ENCODE peak calls at places on chromosomes 11 and 22, in seven cellular contexts. N is HCT116, B is GM12878, X is K562, L is HepG2, G is SK-N-SH, K is H1. J is an unnamed sample.

GRCh38 chr22:28822930-28823481 is 22.6 kb upstream of the XBP1 start:
- DNase-seq in N (no peak), B (no peak), X (no peak), L (peak; percentile 73), G (no peak), K (no peak), J (no peak)

GRCh38 chr11:4881860-4882500 is at the start of gene OR51T1:
- DNase-seq in N (no peak), B (no peak), X (peak; percentile 32), L (no peak), G (no peak), K (no peak), J (no peak)

GRCh38 chr11:44955019-44955738 is 4.5 kb upstream of the TP53I11 start:
- DNase-seq in N (no peak), B (no peak), X (peak; percentile 60), L (no peak), G (no peak), K (no peak), J (no peak)

GRCh38 chr22:26561756-26562417 is 28.0 kb downstream of the TPST2 start:
- DNase-seq in N (no peak), B (no peak), X (no peak), L (no peak), G (no peak), K (no peak), J (no peak)

GRCh38 chr11:36622431-36623136 is 24.5 kb upstream of the RAG2 start:
- DNase-seq in N (peak; percentile 12), B (no peak), X (peak; percentile 9), L (peak; percentile 31), G (peak; percentile 32), K (no peak), J (no peak)

GRCh38 chr11:12306830-12307229 is 70.5 kb upstream of the PARVA start:
- DNase-seq in N (no peak), B (no peak), X (no peak), L (no peak), G (no peak), K (no peak), J (no peak)

GRCh38 chr11:18243783-18244362 is 4.6 kb downstream of the SAA2 start:
- DNase-seq in N (peak; percentile 63), B (peak; percentile 54), X (peak; percentile 61), L (peak; percentile 52), G (peak; percentile 53), K (peak; percentile 19), J (peak; percentile 63)

GRCh38 chr11:126615819-126616218 is 260.3 kb downstream of the ST3GAL4 start:
- DNase-seq in N (no peak), B (no peak), X (no peak), L (no peak), G (no peak), K (no peak), J (no peak)

GRCh38 chr11:117866526-117866925 is 9.9 kb downstream of the FXYD6 start:
- DNase-seq in N (no peak), B (no peak), X (no peak), L (no peak), G (no peak), K (no peak), J (no peak)

GRCh38 chr11:113540416-113541330 is 65.5 kb upstream of the DRD2 start:
- DNase-seq in N (no peak), B (no peak), X (no peak), L (no peak), G (no peak), K (peak; percentile 39), J (peak; percentile 49)

GRCh38 chr11:83724704-83725114 is 438.5 kb upstream of the CCDC90B start:
- DNase-seq in N (no peak), B (no peak), X (no peak), L (no peak), G (peak; percentile 27), K (peak; percentile 15), J (peak; percentile 57)

GRCh38 chr11:26931248-26931631 is 62.7 kb upstream of the FIBIN start:
- DNase-seq in N (no peak), B (no peak), X (no peak), L (no peak), G (no peak), K (no peak), J (no peak)

GRCh38 chr11:26928636-26929035 is 65.3 kb upstream of the FIBIN start:
- DNase-seq in N (no peak), B (no peak), X (no peak), L (no peak), G (no peak), K (no peak), J (no peak)

GRCh38 chr11:26929806-26930517 is 64.0 kb upstream of the FIBIN start:
- DNase-seq in N (no peak), B (no peak), X (no peak), L (no peak), G (no peak), K (no peak), J (no peak)

GRCh38 chr11:26930518-26931247 is 63.2 kb upstream of the FIBIN start:
- DNase-seq in N (no peak), B (no peak), X (no peak), L (no peak), G (no peak), K (no peak), J (no peak)

DNA sequence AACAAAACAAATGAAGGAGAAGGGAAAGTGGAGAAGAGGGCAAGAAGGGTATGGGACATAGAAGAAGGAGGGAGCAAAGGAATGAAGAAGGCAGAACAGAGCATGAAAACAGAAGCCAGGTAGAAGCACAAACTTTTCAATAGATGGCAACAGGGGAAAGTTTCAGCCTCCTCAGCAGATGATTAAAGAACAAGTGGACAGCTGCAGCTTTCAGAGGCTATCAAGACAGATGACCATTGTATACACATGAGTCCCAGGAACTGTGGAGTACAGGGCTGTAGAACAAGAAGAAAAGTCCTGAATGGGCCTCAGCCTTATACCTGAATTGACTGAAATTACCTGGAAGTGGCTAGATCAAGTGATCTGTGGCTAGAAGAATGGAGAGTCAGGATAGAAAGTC is 62.0 kb upstream of the FIBIN start:
- DNase-seq in N (no peak), B (no peak), X (no peak), L (no peak), G (no peak), K (no peak), J (no peak)
- TF ChIP-seq YY1 in N (no peak), B (no peak), X (no peak), L (no peak), G (no peak), K (no peak), J (no peak)

DNA sequence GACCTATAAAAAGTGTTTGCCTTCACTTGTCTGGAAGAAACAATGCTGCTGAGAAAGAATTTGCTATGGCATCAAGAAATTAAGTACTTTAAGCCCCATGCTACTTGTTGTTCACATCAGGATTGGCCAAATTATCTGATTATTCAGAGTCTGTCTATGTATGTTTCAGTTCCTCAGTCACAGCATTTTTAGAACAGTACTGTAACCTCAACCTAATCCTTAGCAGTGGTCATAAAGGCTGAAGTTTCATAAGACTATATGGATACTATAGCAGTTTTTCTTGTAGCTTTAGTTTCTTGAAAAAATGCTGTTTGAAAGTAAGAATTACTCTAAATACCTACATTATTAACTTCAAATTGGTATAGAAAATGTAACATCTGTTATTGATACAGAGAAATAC is 153.9 kb downstream of the INSC start:
- DNase-seq in N (no peak), B (no peak), X (no peak), L (no peak), G (no peak), K (no peak), J (no peak)
- H3K4me3 ChIP-seq in N (no peak overlapping the region), B (no peak overlapping the region), X (no peak overlapping the region), L (no peak overlapping the region), G (no peak overlapping the region), K (no peak overlapping the region), J (no peak overlapping the region)

DNA sequence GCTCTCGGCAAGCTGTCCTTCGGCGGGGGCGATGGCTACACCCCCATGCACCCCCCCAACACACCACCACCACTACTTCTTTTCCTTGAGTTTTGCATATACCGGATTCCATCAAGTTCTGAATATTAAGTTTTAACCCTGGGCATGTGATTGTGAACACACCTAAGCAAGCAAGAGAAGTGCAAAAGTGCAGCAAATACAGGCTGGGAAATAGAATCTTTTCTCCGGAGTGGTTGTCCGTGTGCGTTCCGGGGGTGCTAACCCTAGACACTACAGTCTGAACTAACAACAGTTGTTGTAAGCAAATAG is 568 bp downstream of the PRSS23 start:
- DNase-seq in N (no peak), B (no peak), X (no peak), L (no peak), G (no peak), K (no peak), J (no peak)
- TF ChIP-seq YY1 in N (no peak), B (no peak), X (no peak), L (no peak), G (no peak), K (no peak), J (no peak)

DNA sequence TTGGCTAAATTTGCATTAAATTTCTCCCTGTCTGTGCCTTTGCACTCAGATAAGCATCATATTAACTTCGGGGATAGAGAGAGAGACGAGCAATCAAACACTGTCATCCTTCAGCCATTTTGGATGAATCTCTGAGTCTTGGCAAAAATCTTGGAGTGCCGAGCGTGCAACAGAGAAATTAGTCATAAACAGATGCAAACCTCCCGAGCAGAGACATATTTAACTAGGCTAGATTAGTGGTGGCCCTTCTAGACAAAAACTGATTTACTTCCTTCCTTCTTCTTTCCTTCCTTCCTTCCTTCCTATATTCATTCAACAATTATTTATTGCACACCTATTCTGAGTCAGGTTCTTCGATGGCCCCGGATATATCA is 114.4 kb upstream of the BLID start:
- DNase-seq in N (no peak), B (no peak), X (no peak), L (no peak), G (no peak), K (no peak), J (no peak)
- H3K4me3 ChIP-seq in N (no peak overlapping the region), B (no peak overlapping the region), X (no peak overlapping the region), L (no peak overlapping the region), G (no peak overlapping the region), K (no peak overlapping the region), J (no peak overlapping the region)

DNA sequence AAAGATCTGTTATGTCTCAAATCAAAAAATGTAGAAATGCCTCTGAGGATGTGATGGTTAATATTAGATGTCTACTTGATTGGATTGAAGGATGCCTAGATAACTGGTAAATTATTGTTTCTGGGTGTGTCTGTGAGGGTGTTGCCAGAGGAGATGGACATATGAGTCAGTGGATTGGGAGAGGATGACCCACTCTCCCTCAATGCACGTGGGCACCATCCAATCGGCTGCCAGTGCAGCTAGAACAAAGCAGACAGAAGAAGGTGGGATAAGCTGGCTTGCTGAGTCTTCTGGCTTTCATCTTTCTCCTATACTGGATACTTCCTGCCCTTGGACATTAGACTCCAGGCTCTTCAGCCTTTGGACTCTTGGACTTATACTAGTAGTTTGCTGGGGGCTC is 430.3 kb downstream of the SOX6 start:
- DNase-seq in N (no peak), B (no peak), X (no peak), L (no peak), G (no peak), K (no peak), J (no peak)
- TF ChIP-seq YY1 in N (no peak), B (no peak), X (no peak), L (no peak), G (no peak), K (no peak), J (no peak)

J was measured in NT2/D1.